ENCODE peak calls at places on chromosomes 13 and 19, in five cellular contexts. T is activated T-helper 1 cell treated with anti-CD3 and anti-CD28 coated beads, Interleukin-12 subunit alpha, Interleukin-12 subunit beta, Interleukin-2, Interleukin-4 antibody, amounts not matched to agents 30 ng/mL and 10 ng/mL and 1 ng/mL, durations not matched to agents 14 hours and 24 hours and 36 hours; U is mucosa of descending colon; Q is substantia nigra; Y is skeletal muscle cell. H is an unnamed sample.

GRCh38 chr19:45518469-45518826 is 11.2 kb downstream of the VASP start:
- DNase-seq in T (no peak), U (peak), Q (no peak), Y (no peak), H (no peak)

GRCh38 chr13:99339736-99340392 is 32.7 kb upstream of the GPR183 start:
- DNase-seq in T (no peak), U (no peak), Q (no peak), Y (no peak), H (no peak)

GRCh38 chr19:10068205-10068604 is 17.9 kb upstream of the SHFL start:
- DNase-seq in T (no peak), U (no peak), Q (no peak), Y (no peak), H (no peak)

GRCh38 chr19:10898633-10899032 is 27.3 kb downstream of the CARM1 start:
- DNase-seq in T (no peak), U (no peak), Q (no peak), Y (no peak), H (no peak)

GRCh38 chr13:106336663-106337062 is 198.8 kb downstream of the EFNB2 start:
- DNase-seq in T (no peak), U (no peak), Q (no peak), Y (no peak), H (no peak)

GRCh38 chr19:44847144-44848035 is 1.3 kb downstream of the NECTIN2 start:
- DNase-seq in T (no peak), U (peak), Q (no peak), Y (no peak), H (no peak)

GRCh38 chr13:114130131-114130707 is 2.2 kb downstream of the RASA3 start:
- DNase-seq in T (no peak), U (no peak), Q (no peak), Y (no peak), H (no peak)

GRCh38 chr13:78147905-78148304 is 229.3 kb upstream of the EDNRB start:
- DNase-seq in T (no peak), U (no peak), Q (no peak), Y (peak), H (no peak)

GRCh38 chr13:42644841-42645240 is 70.9 kb downstream of the TNFSF11 start:
- DNase-seq in T (no peak), U (no peak), Q (no peak), Y (no peak), H (no peak)

GRCh38 chr19:11659612-11660011 is 62.3 kb downstream of the ZNF627 start:
- DNase-seq in T (no peak), U (no peak), Q (no peak), Y (no peak), H (peak)